ENCODE peak calls at places on chromosomes 11 and 22, in nine cellular contexts. S, Q, M, G, K, W, X, H and U are unnamed samples. For H3K4me1, the result is how much of the 10 kb centered on the place peaks cover.

GRCh38 chr11:121318848-121319834 is 26.6 kb downstream of the SC5D start:
- DNase-seq in S (peak), Q (no peak), X (no peak), G (peak), M (no peak), H (no peak), W (no peak), K (peak), U (no peak)

GRCh38 chr11:17639091-17639490 is 80.3 kb upstream of the MYOD1 start:
- DNase-seq in Q (no peak), W (no peak), G (no peak), X (no peak), M (no peak), H (no peak), K (no peak), S (no peak), U (no peak)

GRCh38 chr11:70570693-70571395 is 172.5 kb downstream of the CTTN start:
- DNase-seq in S (no peak), M (no peak), G (no peak), H (peak), Q (no peak), K (no peak), W (no peak), X (no peak), U (no peak)

GRCh38 chr11:73258104-73258684 is 13.9 kb upstream of the P2RY6 start:
- DNase-seq in H (no peak), M (no peak), W (no peak), X (no peak), S (no peak), G (no peak), Q (peak), K (no peak), U (no peak)

GRCh38 chr11:74159642-74160041 is 11.2 kb downstream of the C2CD3 start:
- DNase-seq in M (no peak), G (no peak), K (no peak), S (no peak), W (no peak), Q (no peak), X (no peak), H (no peak), U (no peak)

GRCh38 chr11:29018631-29019030 is 910.4 kb downstream of the METTL15 start:
- DNase-seq in G (no peak), K (no peak), S (peak), X (no peak), W (no peak), H (no peak), Q (no peak), M (no peak), U (no peak)

GRCh38 chr11:71305451-71306125 is 53.2 kb upstream of the SHANK2 start:
- DNase-seq in W (no peak), M (peak), X (peak), S (no peak), H (peak), G (no peak), K (no peak), Q (peak), U (no peak)

GRCh38 chr22:35882226-35883027 is 146.2 kb downstream of the RBFOX2 start:
- DNase-seq in H (no peak), W (no peak), M (no peak), K (no peak), S (peak), G (no peak), X (no peak), Q (no peak), U (no peak)

GRCh38 chr11:25927391-25927790 is 404.5 kb upstream of the ANO3 start:
- DNase-seq in G (no peak), X (no peak), W (no peak), M (no peak), S (no peak), K (no peak), Q (no peak), H (no peak), U (no peak)

GRCh38 chr11:46808804-46809431 is 37.2 kb downstream of the CKAP5 start:
- DNase-seq in X (no peak), Q (no peak), H (no peak), G (peak), K (peak), M (no peak), W (no peak), S (peak), U (no peak)

GRCh38 chr11:114110123-114110522 is 50.6 kb downstream of the ZBTB16 start:
- DNase-seq in S (no peak), M (peak), Q (no peak), H (no peak), G (no peak), K (no peak), X (no peak), W (no peak), U (no peak)

GRCh38 chr11:114111369-114112042 is 52.0 kb downstream of the ZBTB16 start:
- DNase-seq in G (no peak), H (no peak), S (peak), W (no peak), M (no peak), K (no peak), X (no peak), Q (no peak), U (no peak)

GRCh38 chr11:114108501-114109205 is 49.1 kb downstream of the ZBTB16 start:
- DNase-seq in W (no peak), Q (no peak), K (no peak), X (no peak), M (peak), H (no peak), G (no peak), S (no peak), U (no peak)

GRCh38 chr11:114110948-114111347 is 51.4 kb downstream of the ZBTB16 start:
- DNase-seq in X (no peak), M (no peak), G (no peak), S (no peak), Q (peak), W (no peak), K (no peak), H (no peak), U (no peak)

GRCh38 chr11:114109206-114110090 is 49.9 kb downstream of the ZBTB16 start:
- DNase-seq in K (no peak), H (no peak), M (peak), G (no peak), Q (no peak), S (no peak), W (no peak), X (no peak), U (no peak)
- TF ChIP-seq POLR2AphosphoS5 in K (no peak), H (no peak), M (no peak), G (no peak), Q (no peak), S (no peak), W (no peak), X (no peak), U (no peak)

DNA sequence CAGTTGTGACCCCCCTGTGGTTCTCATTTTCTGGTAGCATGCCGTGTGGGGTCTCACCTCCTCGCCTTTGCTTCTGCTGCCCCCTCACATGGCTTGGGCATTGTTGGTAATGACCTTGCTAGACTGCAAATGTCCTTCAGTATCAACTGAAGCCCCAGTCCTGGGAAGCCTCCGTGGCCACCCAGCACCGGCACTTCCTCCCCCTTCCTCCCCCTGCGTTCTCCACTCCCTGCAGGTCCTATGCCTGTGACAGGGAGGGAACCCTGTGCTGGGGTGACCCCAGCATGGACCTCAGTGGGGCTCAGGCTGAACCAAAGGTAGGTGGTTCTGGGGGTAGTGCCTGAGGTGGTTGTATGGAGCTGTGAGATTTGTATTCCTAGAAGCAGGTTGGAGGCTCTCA is 5.9 kb downstream of the ST3GAL4 start:
- DNase-seq in W (no peak), K (no peak), Q (no peak), X (peak), S (no peak), M (peak), G (no peak), H (peak), U (no peak)
- H3K4me1 ChIP-seq in W (under half), K (under half), Q (half or more), X (half or more), S (under half), M (half or more), G (under half), H (under half), U (under half)

GRCh38 chr11:117885777-117886176 is 9.3 kb upstream of the FXYD6 start:
- DNase-seq in W (peak), K (no peak), G (no peak), M (peak), H (no peak), X (no peak), Q (no peak), S (no peak), U (no peak)
- H3K27ac ChIP-seq in W (peak), K (no peak), G (no peak), M (peak), H (peak), X (no peak), Q (peak), S (no peak), U (peak)

DNA sequence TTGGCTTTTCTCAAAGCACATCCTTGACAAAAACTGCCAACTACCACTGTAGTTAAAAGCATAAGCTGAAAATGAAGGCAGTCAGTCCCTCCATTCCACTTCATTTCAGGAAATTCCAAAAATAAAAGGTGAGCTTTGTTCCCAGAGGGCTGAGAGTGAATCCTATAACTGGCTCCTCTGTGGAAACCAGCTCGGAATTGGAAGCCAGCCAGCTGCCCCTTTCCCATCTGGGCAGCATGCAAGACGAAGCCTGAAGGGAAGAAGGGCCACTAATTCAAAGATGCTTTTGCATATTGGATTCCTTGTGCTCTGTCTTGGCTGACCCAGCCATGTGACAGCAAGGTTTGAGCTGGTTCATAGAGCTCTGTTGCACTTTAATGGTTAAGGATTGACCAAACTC is 83.5 kb downstream of the ALX4 start:
- DNase-seq in X (no peak), K (no peak), H (no peak), M (no peak), S (no peak), Q (no peak), W (no peak), G (no peak), U (no peak)
- TF ChIP-seq POLR2AphosphoS5 in X (no peak), K (no peak), H (no peak), M (no peak), S (no peak), Q (no peak), W (no peak), G (no peak), U (no peak)

DNA sequence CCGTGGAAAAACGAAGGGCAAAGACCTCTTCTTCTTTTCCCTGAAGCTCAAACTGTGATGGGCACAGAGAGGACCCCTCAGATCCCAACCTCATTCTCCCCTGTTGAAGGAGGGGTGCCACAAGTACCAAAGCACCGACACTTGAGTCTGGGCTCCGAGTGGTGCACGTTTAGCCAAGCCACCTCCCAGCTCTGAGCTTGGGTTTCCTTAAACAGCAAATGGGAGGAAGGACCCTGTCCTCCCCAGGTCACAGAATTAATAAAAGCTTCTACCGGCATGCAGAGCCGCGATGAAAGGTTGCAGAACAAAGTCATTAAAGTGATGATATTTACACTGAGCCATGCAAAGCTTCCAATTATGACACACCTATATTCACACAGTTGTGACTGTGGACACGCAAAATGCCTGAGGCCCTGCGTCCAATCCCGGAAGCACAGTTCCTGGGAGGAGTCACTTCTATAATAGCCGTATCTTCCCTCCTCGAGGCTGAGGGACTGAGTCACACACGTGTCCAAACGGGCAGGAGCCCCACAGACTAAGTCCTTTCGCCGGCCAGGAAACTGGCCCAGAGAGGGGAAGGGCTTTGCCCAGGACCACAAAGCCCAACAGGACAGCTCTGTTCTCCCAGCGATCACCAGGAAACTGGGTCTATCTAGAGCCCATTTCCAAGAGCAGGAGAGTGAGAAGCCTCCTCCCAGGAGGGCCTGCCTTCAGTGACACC is 922 bp upstream of the CSNK1E start:
- DNase-seq in M (peak), K (peak), Q (peak), W (peak), G (no peak), X (peak), H (no peak), S (peak), U (peak)
- H3K4me1 ChIP-seq in M (under half), K (under half), Q (under half), W (under half), G (half or more), X (half or more), H (under half), S (under half), U (under half)

GRCh38 chr11:34256591-34256990 is 101.2 kb downstream of the ABTB2 start:
- DNase-seq in M (no peak), H (no peak), G (no peak), X (no peak), K (no peak), Q (no peak), S (no peak), W (no peak), U (no peak)
- H3K27ac ChIP-seq in M (no peak), H (no peak), G (no peak), X (no peak), K (no peak), Q (no peak), S (no peak), W (no peak), U (no peak)

GRCh38 chr11:92048415-92048814 is 176.2 kb upstream of the FAT3 start:
- DNase-seq in G (no peak), Q (no peak), S (no peak), K (no peak), H (no peak), W (no peak), X (no peak), M (no peak), U (no peak)
- TF ChIP-seq POLR2AphosphoS5 in G (no peak), Q (no peak), S (no peak), K (no peak), H (no peak), W (no peak), X (no peak), M (no peak), U (no peak)

DNA sequence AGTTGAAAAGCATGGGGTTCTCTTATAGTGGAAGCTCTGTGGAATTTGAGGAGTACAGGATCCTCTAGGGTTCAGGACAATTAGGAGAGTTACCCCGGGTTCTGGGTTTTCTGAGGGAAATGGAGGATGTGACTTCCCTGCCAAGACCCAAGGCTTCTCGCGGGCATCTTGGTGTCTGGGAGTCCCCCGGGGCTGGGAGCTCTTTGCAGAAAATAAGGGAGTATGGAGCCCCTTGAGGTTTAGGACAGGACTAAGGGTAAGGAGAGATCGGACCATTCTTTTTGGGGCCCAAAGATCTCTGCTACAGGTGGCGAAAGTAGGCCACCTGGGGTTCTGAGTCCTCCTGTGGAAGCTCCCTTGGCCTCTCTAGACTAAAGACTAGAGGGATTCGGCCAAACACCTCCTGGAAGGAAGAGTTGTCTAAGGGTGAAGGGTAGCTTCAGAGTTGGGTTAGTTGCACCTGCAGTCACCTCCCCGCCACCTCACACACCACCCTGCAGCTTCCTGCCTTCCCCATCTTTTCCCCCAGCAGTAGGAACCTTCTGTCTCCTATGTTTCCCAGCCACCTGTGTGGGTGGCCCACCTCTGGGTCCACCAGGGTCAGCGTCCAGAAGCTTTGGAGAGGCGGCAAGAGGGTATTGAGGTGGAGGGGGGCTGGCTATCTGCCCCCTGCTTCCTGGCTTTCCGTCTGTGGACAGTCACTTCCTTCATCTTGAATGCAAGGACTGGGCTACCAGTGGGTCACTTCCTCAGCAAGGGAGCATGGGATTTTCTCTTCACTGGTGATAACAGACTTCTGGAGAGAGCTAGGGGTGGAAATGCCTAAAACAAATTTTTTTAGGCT is 907 bp downstream of the LIMK2 start:
- DNase-seq in H (peak), S (peak), K (no peak), G (peak), M (no peak), X (no peak), Q (no peak), W (no peak), U (no peak)
- H3K4me1 ChIP-seq in H (under half), S (half or more), K (under half), G (under half), M (under half), X (half or more), Q (half or more), W (under half), U (under half)